ENCODE peak calls at places on chromosomes 5 and 9, in nine cellular contexts. C is fibroblast of pulmonary artery, Q is heart right ventricle, G is body of pancreas, V is GM06990, X is astrocyte, H is upper lobe of right lung, B is sigmoid colon, E is Panc1. D is an unnamed sample.

GRCh38 chr9:79053613-79054012 is 518.2 kb upstream of the TLE4 start:
- DNase-seq in V (no peak), H (no peak), Q (no peak), G (no peak), E (no peak), C (no peak), B (no peak), X (peak; percentile 50), D (peak; percentile 65)

GRCh38 chr9:123406691-123407536 is 50.9 kb downstream of the CRB2 start:
- DNase-seq in E (no peak), V (no peak), C (peak; percentile 13), X (peak; percentile 58), Q (no peak), B (no peak), G (no peak), H (no peak), D (peak; percentile 63)

GRCh38 chr9:5587024-5587423 is 41.9 kb upstream of the RIC1 start:
- DNase-seq in C (peak; percentile 78), G (no peak), E (no peak), Q (no peak), V (no peak), H (no peak), B (no peak), X (peak; percentile 74), D (peak; percentile 86)

GRCh38 chr5:79168031-79168430 is 56.4 kb downstream of the BHMT start:
- DNase-seq in Q (no peak), G (no peak), C (no peak), E (no peak), X (no peak), B (no peak), V (no peak), H (no peak), D (no peak)

GRCh38 chr9:136614967-136615623 is 47.6 kb upstream of the EGFL7 start:
- DNase-seq in B (no peak), H (peak; percentile 68), C (no peak), Q (no peak), E (no peak), G (no peak), V (no peak), X (no peak), D (no peak)

GRCh38 chr9:130794923-130795495 is 40.0 kb upstream of the ABL1 start:
- DNase-seq in X (no peak), C (peak; percentile 23), E (no peak), B (no peak), Q (no peak), G (no peak), H (no peak), V (no peak), D (peak; percentile 67)

GRCh38 chr5:141634162-141634561 is 2.5 kb downstream of the HDAC3 start:
- DNase-seq in C (no peak), Q (no peak), X (no peak), H (no peak), B (no peak), V (peak; percentile 56), G (no peak), E (no peak), D (no peak)

GRCh38 chr5:64599226-64599625 is 91.1 kb upstream of the SHISAL2B start:
- DNase-seq in H (no peak), E (no peak), V (no peak), Q (no peak), X (no peak), G (no peak), B (no peak), C (no peak), D (no peak)

GRCh38 chr5:97840643-97841042 is 657.6 kb upstream of the RIOK2 start:
- DNase-seq in V (no peak), Q (no peak), B (no peak), X (peak; percentile 49), C (peak; percentile 58), H (no peak), G (no peak), E (no peak), D (peak; percentile 65)

DNA sequence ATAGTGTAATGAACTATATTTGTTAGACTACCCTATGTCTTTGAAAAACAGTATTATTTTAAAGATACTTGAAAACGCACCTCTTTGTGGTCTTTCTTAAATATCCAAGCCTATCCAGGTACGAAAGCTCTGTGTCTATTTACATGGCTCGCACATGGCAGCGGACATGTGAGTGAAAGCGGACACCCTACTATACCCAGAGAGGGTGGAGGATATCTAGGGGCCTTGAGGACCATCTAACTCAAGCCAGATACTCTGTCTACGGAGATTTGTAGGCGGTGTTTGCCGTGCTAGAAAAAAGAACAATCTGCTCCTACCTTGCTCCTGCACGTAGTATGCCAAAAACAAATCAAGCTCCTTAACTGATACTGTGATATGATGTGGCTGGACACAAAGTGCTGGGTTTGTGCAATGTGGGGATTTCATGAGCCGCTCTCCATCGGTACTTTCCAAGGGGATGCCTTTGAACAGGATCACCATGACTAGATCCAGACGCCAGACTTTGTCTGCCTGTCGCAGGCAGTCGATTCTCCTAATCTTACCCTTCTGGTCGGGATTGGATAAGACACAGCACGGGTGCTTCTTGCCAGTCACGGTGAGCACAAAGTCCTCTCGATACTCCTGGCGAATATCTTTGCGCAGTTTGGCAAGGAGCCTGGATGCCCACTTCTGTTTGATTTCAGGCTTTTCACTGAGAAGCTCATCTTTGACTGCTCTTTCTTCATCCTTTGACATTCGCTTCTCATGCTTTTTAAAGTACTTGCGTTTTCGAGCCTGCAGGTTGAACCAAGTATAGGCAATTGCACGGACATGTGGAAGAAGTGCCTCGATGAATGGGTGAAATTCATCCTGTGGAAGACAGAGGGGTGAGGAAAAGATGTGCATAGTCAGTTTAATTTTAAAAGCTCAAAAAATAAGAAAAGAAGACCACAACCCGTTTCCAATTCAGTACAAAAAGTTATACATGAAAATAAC is 7.0 kb downstream of the NFIB start:
- DNase-seq in H (no peak), B (no peak), C (peak; percentile 57), E (no peak), V (no peak), G (no peak), X (peak; percentile 73), Q (no peak), D (peak; percentile 79)
- H3K4me3 ChIP-seq in H (peak overlapping the region; percentile 12), B (no peak overlapping the region), C (peak overlapping the region; percentile 18), E (peak overlapping the region; percentile 31), V (no peak overlapping the region), G (no peak overlapping the region), X (peak overlapping the region; percentile 55), Q (peak overlapping the region; percentile 75), D (peak overlapping the region; percentile 44)

GRCh38 chr9:101409079-101409477 is 10.4 kb downstream of the ZNF189 start:
- DNase-seq in C (no peak), H (no peak), Q (no peak), V (no peak), B (no peak), G (no peak), X (no peak), E (no peak), D (peak; percentile 47)
- H3K4me3 ChIP-seq in C (no peak overlapping the region), H (no peak overlapping the region), Q (no peak overlapping the region), V (no peak overlapping the region), B (no peak overlapping the region), G (no peak overlapping the region), X (no peak overlapping the region), E (no peak overlapping the region), D (no peak overlapping the region)

GRCh38 chr5:137866541-137867388 is 895 bp upstream of the MYOT start:
- DNase-seq in Q (no peak), E (no peak), X (no peak), H (no peak), G (no peak), V (no peak), B (no peak), C (no peak), D (no peak)
- H3K4me3 ChIP-seq in Q (no peak overlapping the region), E (no peak overlapping the region), X (no peak overlapping the region), H (no peak overlapping the region), G (no peak overlapping the region), V (no peak overlapping the region), B (no peak overlapping the region), C (no peak overlapping the region), D (no peak overlapping the region)

GRCh38 chr5:124604419-124604818 is 142.0 kb downstream of the ZNF608 start:
- DNase-seq in G (no peak), X (no peak), E (no peak), Q (no peak), C (no peak), V (no peak), B (no peak), H (no peak), D (no peak)

GRCh38 chr5:124593952-124594351 is 152.5 kb downstream of the ZNF608 start:
- DNase-seq in C (no peak), E (no peak), X (no peak), V (no peak), Q (no peak), G (no peak), H (no peak), B (no peak), D (no peak)

GRCh38 chr5:124596595-124597388 is 149.6 kb downstream of the ZNF608 start:
- DNase-seq in B (no peak), E (peak; percentile 68), Q (no peak), C (peak; percentile 84), X (peak; percentile 97), H (no peak), V (no peak), G (no peak), D (peak; percentile 97)

GRCh38 chr5:124602925-124603650 is 143.4 kb downstream of the ZNF608 start:
- DNase-seq in X (no peak), Q (no peak), H (no peak), B (no peak), E (no peak), C (peak; percentile 17), V (no peak), G (no peak), D (no peak)

GRCh38 chr5:124599048-124599973 is 147.1 kb downstream of the ZNF608 start:
- DNase-seq in G (peak; percentile 77), C (peak; percentile 76), H (no peak), E (peak; percentile 43), B (no peak), Q (peak; percentile 8), X (peak; percentile 92), V (peak; percentile 6), D (peak; percentile 78)
- H3K4me3 ChIP-seq in G (no peak overlapping the region), C (no peak overlapping the region), H (no peak overlapping the region), E (peak overlapping the region; percentile 19), B (no peak overlapping the region), Q (no peak overlapping the region), X (no peak overlapping the region), V (no peak overlapping the region), D (no peak overlapping the region)

DNA sequence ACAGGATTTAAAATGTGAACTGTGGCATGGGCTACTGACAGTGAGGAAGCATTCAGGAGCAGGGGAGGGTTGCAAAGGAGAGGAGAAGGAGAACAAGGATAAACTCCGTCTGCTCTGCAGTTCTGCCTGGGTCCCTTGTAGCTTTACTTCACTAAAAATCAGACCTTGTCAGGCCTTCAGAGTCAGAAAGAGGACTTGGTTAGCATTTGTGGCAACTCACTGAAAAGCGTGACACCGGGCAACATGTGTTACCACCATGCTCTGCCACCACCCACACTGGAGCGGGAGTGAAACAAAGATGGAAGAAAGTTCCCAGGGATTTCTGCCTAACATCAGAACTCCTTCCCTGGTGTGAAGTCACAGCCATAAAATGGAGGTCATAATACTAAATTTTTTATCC is 19.3 kb downstream of the FYB1 start:
- DNase-seq in C (no peak), X (no peak), G (no peak), V (no peak), Q (no peak), H (no peak), B (no peak), E (no peak), D (no peak)
- H3K4me3 ChIP-seq in C (no peak overlapping the region), X (no peak overlapping the region), G (no peak overlapping the region), V (no peak overlapping the region), Q (no peak overlapping the region), H (peak overlapping the region; percentile 32), B (no peak overlapping the region), E (no peak overlapping the region), D (no peak overlapping the region)